ENCODE peak calls at places on chromosomes 7 and 10, in four cellular contexts. J is choroid plexus epithelial cell, X is DMS153, G is stomach. R is an unnamed sample.

GRCh38 chr7:25669300-25669781 is 441.1 kb upstream of the NPVF start:
- DNase-seq in X (peak), J (no peak), G (no peak), R (no peak)

GRCh38 chr10:120962386-120963052 is 111.4 kb downstream of the WDR11 start:
- DNase-seq in J (no peak), X (no peak), G (no peak), R (no peak)

GRCh38 chr7:47580175-47580701 is 1.7 kb downstream of the TNS3 start:
- DNase-seq in G (peak), X (no peak), J (peak), R (no peak)

GRCh38 chr7:152649220-152649619 is 26.7 kb downstream of the XRCC2 start:
- DNase-seq in X (no peak), G (no peak), J (no peak), R (no peak)

GRCh38 chr10:52864459-52865106 is 92.0 kb upstream of the MBL2 start:
- DNase-seq in J (peak), X (no peak), G (no peak), R (peak)

GRCh38 chr10:77641788-77642397 is 4.3 kb upstream of the KCNMA1 start:
- DNase-seq in J (peak), X (peak), G (peak), R (peak)

GRCh38 chr10:71635251-71635866 is 84.2 kb downstream of the C10orf105 start:
- DNase-seq in X (no peak), G (no peak), J (no peak), R (no peak)

GRCh38 chr7:111223802-111224253 is 132.9 kb downstream of the LRRN3 start:
- DNase-seq in G (no peak), J (no peak), X (no peak), R (no peak)

GRCh38 chr10:8150401-8150905 is 96.0 kb downstream of the GATA3 start:
- DNase-seq in X (no peak), J (peak), G (no peak), R (no peak)

GRCh38 chr7:139317954-139318505 is 23.1 kb upstream of the FMC1 start:
- DNase-seq in J (no peak), G (no peak), X (no peak), R (no peak)

GRCh38 chr10:103752680-103753248 is 102.6 kb downstream of the SH3PXD2A start:
- DNase-seq in J (no peak), X (no peak), G (peak), R (no peak)

GRCh38 chr10:79410315-79411094 is 34.9 kb downstream of the ZCCHC24 start:
- DNase-seq in G (no peak), J (no peak), X (no peak), R (no peak)

GRCh38 chr10:112689327-112689726 is 242.3 kb downstream of the VTI1A start:
- DNase-seq in G (no peak), X (no peak), J (peak), R (no peak)

GRCh38 chr10:73131295-73131694 is 21.0 kb downstream of the NUDT13 start:
- DNase-seq in X (no peak), J (no peak), G (no peak), R (no peak)

GRCh38 chr7:157854066-157854891 is 517.5 kb downstream of the DNAJB6 start:
- DNase-seq in G (peak), X (no peak), J (no peak), R (no peak)

GRCh38 chr10:108545921-108546320 is 1377.4 kb downstream of the XPNPEP1 start:
- DNase-seq in J (no peak), X (no peak), G (no peak), R (no peak)

GRCh38 chr10:37495415-37495814 is 362.0 kb downstream of the ZNF248 start:
- DNase-seq in J (no peak), G (no peak), X (no peak), R (no peak)

GRCh38 chr7:4791738-4792536 is 16.5 kb downstream of the AP5Z1 start:
- DNase-seq in J (peak), G (peak), X (no peak), R (no peak)

GRCh38 chr7:142385528-142386340 is 127.9 kb upstream of the PRSS58 start:
- DNase-seq in X (no peak), J (peak), G (no peak), R (peak)

GRCh38 chr7:745431-745980 is 18.4 kb upstream of the PRKAR1B start:
- DNase-seq in X (no peak), J (no peak), G (no peak), R (no peak)

GRCh38 chr10:93471110-93471651 is 11.0 kb downstream of the MYOF start:
- DNase-seq in X (no peak), J (peak), G (no peak), R (peak)

GRCh38 chr10:133159950-133160812 is at the start of gene KNDC1:
- DNase-seq in J (peak), G (no peak), X (no peak), R (no peak)

GRCh38 chr7:29806131-29806792 is at the start of gene WIPF3:
- DNase-seq in X (peak), J (no peak), G (peak), R (no peak)

GRCh38 chr7:5083291-5083690 is 37.6 kb downstream of the RBAK start:
- DNase-seq in X (no peak), G (no peak), J (no peak), R (no peak)

GRCh38 chr10:5871596-5871995 is 18.1 kb downstream of the ANKRD16 start:
- DNase-seq in X (no peak), J (no peak), G (no peak), R (no peak)

GRCh38 chr10:7093368-7093767 is 317.5 kb downstream of the SFMBT2 start:
- DNase-seq in J (no peak), X (no peak), G (no peak), R (no peak)

GRCh38 chr10:21501109-21501508 is 24.4 kb downstream of the SKIDA1 start:
- DNase-seq in X (no peak), J (no peak), G (no peak), R (no peak)

GRCh38 chr10:29430101-29430500 is 141.2 kb downstream of the LYZL1 start:
- DNase-seq in J (no peak), G (no peak), X (no peak), R (no peak)

GRCh38 chr7:39433550-39433949 is 132.7 kb upstream of the YAE1 start:
- DNase-seq in J (no peak), G (no peak), X (no peak), R (no peak)

GRCh38 chr7:107254398-107254985 is 85.7 kb downstream of the HBP1 start:
- DNase-seq in X (no peak), G (no peak), J (no peak), R (no peak)

R was measured in GM04504.